ENCODE peak calls at places on chromosomes 16 and 17, in seven cellular contexts. A is prostate gland, E is OCI-LY7, F is left lung, Y is left ventricle myocardium inferior, H is A549, D is mammary epithelial cell. C is an unnamed sample.

GRCh38 chr16:49750341-49751011 is 105.4 kb downstream of the ZNF423 start:
- DNase-seq in D (no peak), Y (no peak), A (no peak), E (no peak), H (no peak), F (no peak), C (no peak)

GRCh38 chr16:22970191-22970845 is 156.4 kb downstream of the HS3ST2 start:
- DNase-seq in F (no peak), Y (no peak), D (no peak), A (no peak), E (no peak), H (no peak), C (no peak)

GRCh38 chr17:67655478-67656148 is 62.1 kb upstream of the NOL11 start:
- DNase-seq in Y (no peak), E (no peak), D (no peak), H (no peak), A (no peak), F (no peak), C (no peak)

GRCh38 chr17:47847341-47848197 is 3.4 kb downstream of the SP6 start:
- DNase-seq in D (no peak), A (no peak), Y (no peak), E (no peak), H (no peak), F (no peak), C (no peak)

GRCh38 chr17:28950017-28950751 is 1.1 kb downstream of the PHF12 start:
- DNase-seq in D (peak; percentile 24), H (peak; percentile 64), E (peak; percentile 63), A (peak; percentile 42), F (peak; percentile 72), Y (peak; percentile 43), C (peak; percentile 60)

GRCh38 chr17:59626756-59627155 is 7.1 kb downstream of the CLTC start:
- DNase-seq in F (no peak), D (no peak), Y (no peak), H (no peak), E (no peak), A (no peak), C (no peak)

GRCh38 chr17:40779181-40779909 is 3.0 kb downstream of the KRT27 start:
- DNase-seq in A (no peak), E (no peak), F (peak; percentile 71), D (no peak), Y (no peak), H (peak; percentile 45), C (no peak)

GRCh38 chr17:79595471-79595870 is 15.4 kb downstream of the RBFOX3 start:
- DNase-seq in D (no peak), A (no peak), E (no peak), F (no peak), H (no peak), Y (no peak), C (no peak)

GRCh38 chr16:31010539-31010938 is at the start of gene STX1B:
- DNase-seq in H (no peak), A (no peak), E (no peak), F (no peak), Y (no peak), D (no peak), C (peak; percentile 40)

GRCh38 chr16:81666102-81666501 is 113.0 kb upstream of the PLCG2 start:
- DNase-seq in H (no peak), F (no peak), E (no peak), A (no peak), D (no peak), Y (no peak), C (no peak)

GRCh38 chr16:11530171-11530940 is 56.4 kb downstream of the LITAF start:
- DNase-seq in E (no peak), F (no peak), A (no peak), D (peak; percentile 44), Y (no peak), H (peak; percentile 59), C (no peak)

GRCh38 chr17:20063665-20064648 is 54.8 kb downstream of the SPECC1 start:
- DNase-seq in A (peak; percentile 51), D (peak; percentile 90), Y (peak; percentile 81), E (no peak), H (peak; percentile 91), F (peak; percentile 64), C (no peak)

GRCh38 chr17:83101805-83102480 is 22.5 kb downstream of the METRNL start:
- DNase-seq in A (no peak), D (no peak), Y (no peak), H (no peak), E (no peak), F (no peak), C (no peak)

GRCh38 chr17:9768381-9768934 is 22.9 kb downstream of the DHRS7C start:
- DNase-seq in Y (no peak), F (no peak), A (no peak), D (peak; percentile 20), E (peak; percentile 50), H (peak; percentile 60), C (no peak)

GRCh38 chr17:74919440-74920305 is 3.4 kb downstream of the USH1G start:
- DNase-seq in F (no peak), A (no peak), E (no peak), D (no peak), H (peak; percentile 80), Y (no peak), C (no peak)

GRCh38 chr16:3157229-3158013 is 22.6 kb downstream of the ZNF213 start:
- DNase-seq in E (peak; percentile 21), D (peak; percentile 94), F (peak; percentile 66), Y (peak; percentile 55), A (peak; percentile 39), H (peak; percentile 98), C (peak; percentile 33)

GRCh38 chr16:9042533-9042932 is 48.9 kb upstream of the HAPSTR1 start:
- DNase-seq in F (no peak), D (no peak), E (no peak), A (no peak), Y (no peak), H (no peak), C (no peak)

GRCh38 chr16:6012716-6013115 is 915.1 kb upstream of the EEF2KMT start:
- DNase-seq in Y (no peak), E (no peak), D (no peak), A (no peak), H (no peak), F (no peak), C (no peak)

GRCh38 chr16:29745126-29745852 is 501 bp downstream of the C16orf54 start:
- DNase-seq in F (no peak), E (no peak), D (no peak), Y (peak; percentile 20), A (no peak), H (no peak), C (no peak)

GRCh38 chr16:29744541-29745101 is 1.2 kb downstream of the C16orf54 start:
- DNase-seq in E (no peak), F (no peak), D (no peak), A (no peak), Y (no peak), H (no peak), C (no peak)

GRCh38 chr16:29743475-29743826 is 2.3 kb downstream of the C16orf54 start:
- DNase-seq in Y (no peak), F (no peak), A (no peak), E (no peak), D (no peak), H (no peak), C (no peak)

GRCh38 chr16:29742683-29743275 is 3.0 kb downstream of the C16orf54 start:
- DNase-seq in A (no peak), H (no peak), F (no peak), D (no peak), Y (no peak), E (no peak), C (no peak)

DNA sequence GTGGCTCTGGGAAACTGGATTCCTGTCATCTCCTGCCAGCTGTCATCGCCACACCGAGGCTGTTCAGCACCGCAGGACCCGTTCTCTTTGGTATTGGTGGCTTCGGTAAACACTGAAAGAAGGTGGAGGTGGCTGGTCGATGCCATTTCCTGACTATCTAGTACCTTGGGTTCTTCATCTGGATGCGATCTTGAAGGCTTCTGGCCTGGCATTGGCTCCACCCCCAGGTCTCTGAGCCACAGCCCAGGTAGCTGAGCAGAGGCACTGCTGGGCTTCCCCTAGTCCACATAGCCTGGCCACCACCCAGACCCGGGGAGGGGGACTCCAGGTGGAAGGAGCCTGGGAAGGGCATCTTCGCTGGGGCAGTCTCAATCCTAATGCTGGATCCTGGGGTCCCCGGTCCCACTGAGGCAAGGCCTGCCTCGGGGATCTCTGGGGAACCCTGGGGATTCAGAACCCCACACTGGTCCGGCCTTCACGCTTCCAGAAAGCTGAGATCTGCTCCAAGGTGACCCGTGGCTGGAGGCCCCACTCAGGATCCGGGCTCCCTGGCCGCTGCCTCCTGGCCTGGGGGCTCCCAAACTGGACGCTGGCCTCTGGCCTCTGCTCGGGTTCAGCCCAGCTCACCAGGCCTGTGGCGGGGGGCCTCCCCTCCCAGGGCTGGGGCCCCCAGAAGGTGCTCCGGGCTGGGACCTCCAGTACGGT is 1.8 kb downstream of the C16orf54 start:
- DNase-seq in H (no peak), D (no peak), E (no peak), Y (no peak), F (no peak), A (peak; percentile 68), C (peak; percentile 30)
- H3K27ac ChIP-seq in H (no peak overlapping the region), D (no peak overlapping the region), E (no peak overlapping the region), Y (no peak overlapping the region), F (peak overlapping the region; percentile 94), A (peak overlapping the region; percentile 54), C (peak overlapping the region; percentile 96)

GRCh38 chr16:24253192-24253591 is 2.9 kb upstream of the CACNG3 start:
- DNase-seq in A (no peak), F (no peak), E (peak; percentile 78), Y (no peak), H (peak; percentile 65), D (peak; percentile 32), C (no peak)
- TF ChIP-seq CTCF in A (peak; percentile 49), F (peak; percentile 67), E (peak; percentile 86), Y (peak; percentile 76), H (peak; percentile 61), D (peak; percentile 56), C (peak; percentile 78)

GRCh38 chr17:72152392-72152727 is 31.5 kb downstream of the SOX9 start:
- DNase-seq in D (no peak), Y (no peak), A (no peak), E (no peak), H (no peak), F (no peak), C (no peak)
- H3K27ac ChIP-seq in D (no peak overlapping the region), Y (peak overlapping the region; percentile 87), A (peak overlapping the region; percentile 28), E (no peak overlapping the region), H (peak overlapping the region; percentile 85), F (no peak overlapping the region), C (no peak overlapping the region)

GRCh38 chr16:13672196-13672595 is 247.8 kb upstream of the ERCC4 start:
- DNase-seq in A (no peak), F (no peak), E (no peak), D (peak; percentile 4), Y (no peak), H (no peak), C (no peak)
- TF ChIP-seq CTCF in A (no peak), F (no peak), E (no peak), D (no peak), Y (no peak), H (no peak), C (no peak)

DNA sequence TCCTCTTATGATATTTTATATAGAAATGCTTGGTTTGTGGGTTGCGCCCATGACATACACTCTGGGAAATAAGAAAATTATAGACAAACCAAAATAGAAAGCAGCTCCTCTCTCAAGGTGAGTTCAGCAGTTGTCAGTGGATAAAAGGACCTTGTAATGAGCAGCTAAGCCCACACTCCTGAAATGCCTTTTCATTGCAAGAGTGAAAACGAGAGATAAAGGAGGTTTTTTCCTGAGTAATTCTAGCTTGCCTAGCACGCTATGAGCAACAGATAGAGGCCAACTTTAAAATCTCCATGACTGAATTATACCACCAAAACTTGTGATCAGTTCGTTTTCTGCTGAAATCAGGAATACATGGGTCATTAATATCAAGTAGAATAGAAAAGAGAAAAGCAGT is 261.8 kb upstream of the CACNG5 start:
- DNase-seq in F (no peak), Y (no peak), H (no peak), D (no peak), E (no peak), A (no peak), C (no peak)
- H3K27ac ChIP-seq in F (no peak overlapping the region), Y (no peak overlapping the region), H (no peak overlapping the region), D (no peak overlapping the region), E (no peak overlapping the region), A (no peak overlapping the region), C (no peak overlapping the region)